ENCODE peak calls at places on chromosomes 2 and 18, in five cellular contexts. A is GM12891, X is HL-60, W is HCT116, Y is spleen. E is an unnamed sample.

GRCh38 chr2:52335727-52336126 is 1303.8 kb upstream of the NRXN1 start:
- DNase-seq in A (no peak), X (no peak), W (no peak), Y (no peak), E (no peak)

GRCh38 chr18:7096838-7097237 is 20.8 kb downstream of the LAMA1 start:
- DNase-seq in A (no peak), X (no peak), W (no peak), Y (no peak), E (no peak)

GRCh38 chr18:75854174-75854573 is 426.7 kb upstream of the SMIM21 start:
- DNase-seq in A (no peak), X (peak; percentile 13), W (peak; percentile 26), Y (no peak), E (no peak)

GRCh38 chr2:105744909-105745853 is at the start of gene NCK2:
- DNase-seq in A (peak; percentile 28), X (no peak), W (no peak), Y (peak; percentile 92), E (no peak)

GRCh38 chr2:545711-546650 is 131.2 kb downstream of the TMEM18 start:
- DNase-seq in A (no peak), X (no peak), W (no peak), Y (no peak), E (no peak)

GRCh38 chr2:86783615-86784339 is 6.9 kb downstream of the CD8A start:
- DNase-seq in A (peak; percentile 40), X (no peak), W (no peak), Y (no peak), E (no peak)

GRCh38 chr2:117917223-117917917 is 96.5 kb downstream of the CCDC93 start:
- DNase-seq in A (no peak), X (no peak), W (no peak), Y (no peak), E (no peak)

GRCh38 chr2:239947361-239948045 is 77.6 kb downstream of the NDUFA10 start:
- DNase-seq in A (no peak), X (no peak), W (no peak), Y (peak; percentile 75), E (peak; percentile 46)

GRCh38 chr2:163641986-163642385 is 93.8 kb downstream of the FIGN start:
- DNase-seq in A (no peak), X (no peak), W (no peak), Y (no peak), E (no peak)

GRCh38 chr18:63451774-63452173 is 25.0 kb upstream of the SERPINB5 start:
- DNase-seq in A (no peak), X (no peak), W (no peak), Y (no peak), E (no peak)

GRCh38 chr2:227817940-227818568 is 4.4 kb downstream of the CCL20 start:
- DNase-seq in A (no peak), X (peak; percentile 100), W (peak; percentile 99), Y (peak; percentile 83), E (peak; percentile 84)

GRCh38 chr18:10476430-10476829 is 22.0 kb downstream of the APCDD1 start:
- DNase-seq in A (no peak), X (no peak), W (no peak), Y (no peak), E (no peak)

GRCh38 chr2:199409705-199410104 is 48.0 kb downstream of the SATB2 start:
- DNase-seq in A (no peak), X (no peak), W (no peak), Y (no peak), E (no peak)

GRCh38 chr2:241291977-241292376 is 23.5 kb downstream of the HDLBP start:
- DNase-seq in A (no peak), X (no peak), W (no peak), Y (no peak), E (no peak)

GRCh38 chr2:84459028-84459943 is at the start of gene SUCLG1:
- DNase-seq in A (peak; percentile 81), X (peak; percentile 72), W (peak; percentile 62), Y (peak; percentile 98), E (peak; percentile 76)

GRCh38 chr18:10465157-10465990 is 10.9 kb downstream of the APCDD1 start:
- DNase-seq in A (no peak), X (no peak), W (no peak), Y (no peak), E (no peak)

GRCh38 chr2:85438291-85439110 is 20.0 kb downstream of the SH2D6 start:
- DNase-seq in A (no peak), X (no peak), W (no peak), Y (peak; percentile 86), E (no peak)

GRCh38 chr2:54115284-54116137 is at the start of gene ACYP2:
- DNase-seq in A (peak; percentile 73), X (peak; percentile 86), W (peak; percentile 92), Y (peak; percentile 97), E (peak; percentile 94)

GRCh38 chr2:41908349-41908748 is 139.5 kb upstream of the PKDCC start:
- DNase-seq in A (no peak), X (no peak), W (no peak), Y (no peak), E (no peak)

GRCh38 chr2:41906325-41906700 is 141.5 kb upstream of the PKDCC start:
- DNase-seq in A (no peak), X (no peak), W (no peak), Y (no peak), E (no peak)

GRCh38 chr2:41909584-41909983 is 138.2 kb upstream of the PKDCC start:
- DNase-seq in A (no peak), X (no peak), W (no peak), Y (no peak), E (no peak)

GRCh38 chr2:41907141-41907540 is 140.7 kb upstream of the PKDCC start:
- DNase-seq in A (no peak), X (no peak), W (no peak), Y (no peak), E (no peak)

DNA sequence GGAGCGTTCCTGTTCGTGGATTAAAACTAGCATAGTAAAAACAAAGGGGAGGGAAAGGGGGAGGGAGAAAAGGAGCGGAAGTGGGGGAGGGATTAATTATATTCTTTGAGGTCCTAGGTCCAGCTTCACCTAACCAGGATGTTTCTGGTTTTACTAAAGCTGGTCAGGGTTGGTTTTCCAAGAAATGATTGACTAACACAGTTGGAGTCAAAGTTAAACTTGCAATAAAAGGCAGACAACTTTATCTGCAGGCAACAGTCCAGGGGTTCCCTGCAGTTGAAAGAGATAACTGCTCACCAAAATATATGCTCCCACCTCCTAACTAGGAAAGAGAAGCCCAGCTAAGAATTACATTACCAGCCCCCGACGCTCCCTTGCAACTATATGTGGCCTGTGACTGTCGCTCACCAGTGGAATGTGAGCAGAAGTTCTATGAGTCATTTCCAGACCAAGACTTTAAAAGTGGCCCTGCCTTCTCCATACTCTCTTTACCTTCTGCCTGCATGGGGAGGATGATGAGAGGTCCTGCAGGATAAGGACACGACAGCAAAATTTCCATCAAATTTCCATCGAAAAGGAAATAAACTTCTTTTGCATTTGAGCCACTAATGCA is 140.0 kb upstream of the PKDCC start:
- DNase-seq in A (no peak), X (no peak), W (no peak), Y (no peak), E (no peak)
- TF ChIP-seq POLR2AphosphoS5 in A (no peak), X (no peak), W (no peak), Y (no peak), E (no peak)

GRCh38 chr18:8802031-8802679 is 96.8 kb downstream of the MTCL1 start:
- DNase-seq in A (no peak), X (no peak), W (no peak), Y (no peak), E (no peak)

GRCh38 chr18:8803957-8804356 is 98.6 kb downstream of the MTCL1 start:
- DNase-seq in A (no peak), X (no peak), W (no peak), Y (no peak), E (no peak)

GRCh38 chr18:8801263-8801901 is 96.0 kb downstream of the MTCL1 start:
- DNase-seq in A (no peak), X (no peak), W (no peak), Y (no peak), E (no peak)

GRCh38 chr18:8805552-8805951 is 100.2 kb downstream of the MTCL1 start:
- DNase-seq in A (no peak), X (no peak), W (no peak), Y (no peak), E (no peak)

GRCh38 chr18:8803063-8803795 is 97.9 kb downstream of the MTCL1 start:
- DNase-seq in A (no peak), X (no peak), W (no peak), Y (no peak), E (no peak)
- TF ChIP-seq POLR2AphosphoS5 in A (no peak), X (no peak), W (no peak), Y (no peak), E (no peak)

GRCh38 chr2:25671622-25672021 is 1.8 kb downstream of the DTNB start:
- DNase-seq in A (no peak), X (no peak), W (no peak), Y (no peak), E (no peak)

GRCh38 chr2:25669520-25669919 is 3.9 kb downstream of the DTNB start:
- DNase-seq in A (no peak), X (no peak), W (no peak), Y (no peak), E (no peak)

GRCh38 chr2:25674003-25674362 is 606 bp upstream of the DTNB start:
- DNase-seq in A (no peak), X (no peak), W (no peak), Y (no peak), E (no peak)

GRCh38 chr2:25672500-25673169 is 742 bp downstream of the DTNB start:
- DNase-seq in A (peak; percentile 60), X (no peak), W (no peak), Y (peak; percentile 93), E (peak; percentile 59)

DNA sequence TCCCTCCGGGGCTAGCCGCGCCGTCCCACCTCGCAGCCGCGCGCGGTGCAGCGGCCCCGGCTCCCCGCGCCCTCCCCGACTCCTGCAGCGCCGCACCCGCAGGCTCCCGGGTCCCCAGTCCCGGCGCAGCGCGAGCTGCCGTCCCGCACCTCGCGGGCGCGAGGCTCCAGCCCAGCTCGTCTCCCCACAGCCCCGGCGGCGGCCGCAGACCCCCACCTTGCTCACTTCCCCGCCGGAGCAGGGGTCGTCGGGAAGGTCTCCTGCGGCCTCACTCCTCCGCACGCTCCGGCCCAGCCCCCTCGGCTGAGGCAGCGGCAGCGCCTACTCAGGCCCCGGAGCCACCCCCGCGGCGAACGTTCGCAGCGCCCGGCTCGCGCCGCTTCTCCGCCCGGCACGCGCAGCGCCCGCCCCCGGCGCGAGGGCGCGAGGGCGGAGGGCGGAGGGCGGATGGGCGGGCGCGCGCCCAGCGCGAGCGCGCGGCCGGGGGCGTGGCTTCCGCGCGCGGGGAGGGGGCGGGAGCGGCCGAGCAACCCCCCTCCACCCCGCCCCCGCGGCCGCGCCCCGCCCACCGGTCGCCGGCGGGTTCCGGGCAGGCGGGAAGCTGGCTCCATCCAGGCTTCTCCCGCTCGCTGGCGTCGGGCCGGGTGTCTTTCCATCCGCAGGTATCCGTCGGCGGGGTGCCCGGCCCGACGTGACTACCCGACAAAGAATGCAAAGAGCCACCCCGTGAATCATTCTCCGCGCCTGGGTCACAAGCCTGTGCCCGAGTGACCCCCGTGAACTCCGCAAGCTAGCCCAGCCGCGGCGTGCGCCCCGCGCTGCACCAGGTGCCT is at the start of gene DTNB:
- DNase-seq in A (peak; percentile 76), X (peak; percentile 46), W (no peak), Y (peak; percentile 96), E (peak; percentile 96)
- TF ChIP-seq POLR2AphosphoS5 in A (no peak), X (peak; percentile 58), W (peak; percentile 67), Y (peak; percentile 84), E (peak; percentile 57)

DNA sequence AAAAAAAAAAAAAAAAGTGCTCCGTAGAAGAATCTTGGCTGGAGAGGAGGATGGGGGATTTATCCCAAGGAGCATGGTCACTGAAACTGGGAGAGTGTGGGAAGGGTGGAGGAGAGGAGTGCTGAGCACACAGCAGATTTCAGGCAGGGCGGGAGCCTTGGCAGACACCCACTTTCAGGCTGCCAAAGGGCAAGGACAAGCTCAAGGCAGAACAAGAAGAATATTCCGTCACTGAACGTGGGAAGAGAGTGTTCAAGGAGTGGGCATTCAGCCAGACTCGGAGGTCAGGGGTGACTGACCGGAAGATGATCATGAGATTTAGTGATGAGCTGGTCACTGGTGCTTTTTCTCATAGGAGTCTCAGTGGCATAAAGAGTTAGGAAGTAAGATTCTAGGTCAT is 136.2 kb upstream of the RASGRP3 start:
- DNase-seq in A (no peak), X (no peak), W (no peak), Y (peak; percentile 73), E (peak; percentile 60)
- TF ChIP-seq POLR2AphosphoS5 in A (no peak), X (no peak), W (no peak), Y (no peak), E (no peak)